ENCODE peak calls at places on chromosomes 13 and 19, in four cellular contexts. I is left ventricle myocardium inferior; W is heart right ventricle; U is CD8-positive, alpha-beta T cell. O is an unnamed sample. For H3K4me1, the result is how much of the 10 kb centered on the place peaks cover.

GRCh38 chr13:67221630-67222226 is 8.4 kb downstream of the PCDH9 start:
- DNase-seq in U (no peak), W (no peak), I (no peak), O (no peak)

GRCh38 chr19:28426902-28427232 is 786.1 kb downstream of the UQCRFS1 start:
- DNase-seq in U (no peak), W (no peak), I (no peak), O (no peak)

GRCh38 chr13:25037057-25037813 is 58.7 kb upstream of the PABPC3 start:
- DNase-seq in I (no peak), U (peak), W (peak), O (peak)

GRCh38 chr13:39818953-39819352 is 163.5 kb downstream of the COG6 start:
- DNase-seq in U (no peak), I (no peak), W (no peak), O (no peak)

GRCh38 chr13:29474991-29475390 is 120.5 kb downstream of the SLC7A1 start:
- DNase-seq in U (no peak), I (no peak), W (no peak), O (no peak)

GRCh38 chr13:29509999-29510586 is 85.4 kb downstream of the SLC7A1 start:
- DNase-seq in W (no peak), U (no peak), I (no peak), O (no peak)

GRCh38 chr19:40691421-40692211 is 1.2 kb upstream of the NUMBL start:
- DNase-seq in U (no peak), I (no peak), W (no peak), O (no peak)

GRCh38 chr13:52159159-52159982 is at the start of gene NEK3:
- DNase-seq in U (peak), I (peak), W (peak), O (peak)

GRCh38 chr13:45278096-45278645 is 62.8 kb downstream of the TPT1 start:
- DNase-seq in W (no peak), I (no peak), U (no peak), O (no peak)

GRCh38 chr13:114099918-114100445 is 32.4 kb downstream of the RASA3 start:
- DNase-seq in U (peak), W (no peak), I (no peak), O (no peak)

GRCh38 chr19:47518139-47518538 is 3.3 kb upstream of the NAPA start:
- DNase-seq in I (no peak), U (peak), W (no peak), O (no peak)

GRCh38 chr13:48263196-48263595 is 30.2 kb downstream of the ITM2B start:
- DNase-seq in W (no peak), U (no peak), I (no peak), O (no peak)

GRCh38 chr13:40175639-40176038 is 490.8 kb downstream of the FOXO1 start:
- DNase-seq in W (no peak), U (no peak), I (no peak), O (no peak)

GRCh38 chr19:3225677-3226093 is 1.2 kb downstream of the CELF5 start:
- DNase-seq in W (no peak), U (no peak), I (no peak), O (no peak)
- H3K4me3 ChIP-seq in W (no peak), U (no peak), I (no peak), O (no peak)

DNA sequence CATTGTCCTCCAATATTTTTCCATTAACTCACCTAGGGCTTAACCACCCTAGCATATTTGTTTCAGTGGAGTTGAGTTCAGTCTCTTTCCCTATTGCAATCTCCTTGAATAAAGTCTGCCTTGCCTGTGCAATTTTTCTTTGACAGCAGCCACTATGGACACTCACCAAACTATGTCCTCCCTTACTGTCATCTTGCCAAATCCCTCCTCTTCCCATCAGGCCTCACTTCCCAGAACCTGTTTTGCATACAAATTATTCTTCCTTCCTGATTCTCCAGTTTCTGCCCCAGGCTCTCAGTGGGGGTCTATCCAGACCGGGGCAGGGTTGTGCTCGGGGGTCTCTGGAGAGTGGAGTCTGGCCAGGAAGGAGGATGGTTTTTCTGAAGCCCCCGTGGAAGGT is 2.2 kb upstream of the LYPD5 start:
- DNase-seq in U (no peak), I (no peak), W (no peak), O (no peak)
- H3K27ac ChIP-seq in U (no peak), I (no peak), W (no peak), O (no peak)

GRCh38 chr13:113074401-113074800 is 31.2 kb upstream of the F7 start:
- DNase-seq in W (no peak), U (no peak), I (no peak), O (no peak)
- H3K4me1 ChIP-seq in W (under half), U (under half), I (under half), O (under half)

DNA sequence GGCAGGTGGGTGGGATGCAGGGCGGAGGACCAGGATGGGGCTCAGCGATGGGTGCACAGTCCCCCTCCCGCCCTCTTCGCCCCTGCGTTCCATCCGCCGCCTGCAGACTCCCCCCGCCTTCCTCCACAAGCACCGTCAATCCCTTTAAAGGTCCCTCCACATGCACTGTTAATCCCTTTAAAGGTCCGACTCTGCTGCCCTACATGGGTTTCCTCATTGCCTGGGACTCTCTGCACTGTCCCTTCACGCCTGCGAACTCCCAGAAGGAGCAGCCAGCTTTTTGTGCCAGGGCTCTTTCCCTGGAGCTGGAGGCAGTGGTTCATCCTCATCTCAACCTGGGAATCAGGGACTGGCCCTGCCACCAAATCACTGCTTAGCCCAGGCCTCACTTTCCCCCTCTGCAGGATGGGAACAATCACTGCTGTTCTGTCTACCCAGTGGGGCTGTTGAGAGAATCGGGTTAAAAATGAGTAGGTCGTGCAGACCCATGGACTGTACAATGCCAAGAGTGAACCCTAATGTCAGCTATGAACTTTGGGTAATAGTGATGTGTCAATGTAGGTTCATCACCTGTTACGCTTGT is 20.4 kb downstream of the ZNF574 start:
- DNase-seq in U (no peak), W (no peak), I (no peak), O (no peak)
- H3K4me3 ChIP-seq in U (no peak), W (no peak), I (no peak), O (no peak)

DNA sequence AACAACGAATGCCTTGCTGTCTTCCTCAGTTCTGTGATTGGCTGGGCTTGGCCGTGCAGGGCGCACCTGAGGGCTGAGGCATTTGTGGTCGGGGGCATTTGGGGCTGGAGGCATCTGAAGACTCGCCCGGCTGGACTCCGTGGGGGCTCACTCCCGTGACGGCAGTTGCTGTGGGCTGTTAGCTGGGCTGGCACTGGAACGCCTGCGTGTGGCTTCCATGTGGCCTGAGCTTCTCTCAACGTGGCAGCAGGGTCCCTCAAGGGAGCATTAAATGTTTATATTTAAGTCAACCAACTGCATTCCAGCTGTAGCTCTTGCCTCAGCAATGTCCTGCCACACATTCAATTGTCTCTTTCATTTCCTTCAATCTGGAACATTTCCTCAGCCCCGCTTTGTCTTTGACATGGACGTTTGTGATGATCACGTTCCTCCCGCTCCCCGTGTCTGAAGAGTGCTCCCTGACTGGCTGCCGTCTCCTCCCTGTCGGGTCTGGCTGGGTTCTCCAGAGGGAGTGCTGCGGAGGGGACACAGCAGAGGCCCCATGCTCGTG is 21.0 kb downstream of the CCDC8 start:
- DNase-seq in U (no peak), I (no peak), W (no peak), O (no peak)
- H3K27ac ChIP-seq in U (no peak), I (no peak), W (no peak), O (no peak)

GRCh38 chr13:85512421-85512820 is 286.8 kb downstream of the SLITRK6 start:
- DNase-seq in I (no peak), U (no peak), W (no peak), O (no peak)

GRCh38 chr13:85503797-85504196 is 295.4 kb downstream of the SLITRK6 start:
- DNase-seq in U (no peak), W (no peak), I (no peak), O (no peak)

GRCh38 chr13:85509512-85509911 is 289.7 kb downstream of the SLITRK6 start:
- DNase-seq in I (no peak), U (no peak), W (no peak), O (no peak)

GRCh38 chr13:85508683-85509329 is 290.4 kb downstream of the SLITRK6 start:
- DNase-seq in I (no peak), W (no peak), U (no peak), O (no peak)
- H3K4me1 ChIP-seq in I (under half), W (under half), U (under half), O (under half)

GRCh38 chr13:28421674-28422410 is 73.1 kb downstream of the FLT1 start:
- DNase-seq in W (no peak), U (no peak), I (no peak), O (no peak)
- H3K4me3 ChIP-seq in W (no peak), U (no peak), I (no peak), O (no peak)

GRCh38 chr19:10104665-10105221 is 1.4 kb upstream of the PPAN start:
- DNase-seq in U (peak), I (no peak), W (no peak), O (peak)

GRCh38 chr19:10105241-10106099 is 692 bp upstream of the PPAN start:
- DNase-seq in W (no peak), I (no peak), U (peak), O (peak)

GRCh38 chr19:10104130-10104513 is 1.6 kb upstream of the ANGPTL6 start:
- DNase-seq in I (no peak), W (no peak), U (no peak), O (no peak)

GRCh38 chr19:10100163-10100785 is 2.2 kb downstream of the ANGPTL6 start:
- DNase-seq in U (no peak), W (no peak), I (no peak), O (no peak)

GRCh38 chr19:10102787-10103236 is 334 bp upstream of the ANGPTL6 start:
- DNase-seq in W (no peak), U (no peak), I (no peak), O (no peak)
- H3K27ac ChIP-seq in W (peak), U (peak), I (no peak), O (peak)

DNA sequence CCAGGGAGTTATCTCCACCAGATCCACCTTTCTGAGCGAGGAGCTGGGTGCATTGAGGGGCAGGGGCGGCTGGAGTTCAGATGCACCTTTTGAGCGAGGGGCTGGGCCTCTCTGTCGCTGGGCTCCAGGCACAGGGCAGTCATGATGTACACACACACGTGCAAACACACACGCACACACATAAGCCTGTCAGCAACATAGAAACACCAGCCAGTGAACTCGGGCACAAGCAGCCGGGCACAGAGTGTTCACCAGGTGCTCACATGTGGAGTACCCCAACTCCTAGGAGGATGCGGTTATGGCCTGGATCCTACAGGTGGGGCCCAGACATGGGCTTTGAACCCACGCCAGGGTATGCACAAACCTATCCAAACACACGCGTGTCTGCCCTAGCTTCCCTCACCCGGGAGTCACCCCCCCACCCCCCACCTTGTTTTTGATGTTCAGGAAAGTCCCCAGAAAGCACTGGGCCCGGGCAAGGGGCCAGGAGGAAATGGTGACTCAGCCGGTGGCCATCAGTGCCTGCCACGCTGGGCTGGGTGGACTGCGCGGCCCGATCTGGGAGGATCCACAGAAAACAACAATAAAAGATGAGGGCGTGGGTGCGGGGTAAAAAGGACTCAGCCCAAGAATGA is 13.3 kb downstream of the ARRDC2 start:
- DNase-seq in I (peak), W (peak), U (peak), O (no peak)
- H3K4me1 ChIP-seq in I (half or more), W (half or more), U (half or more), O (half or more)

DNA sequence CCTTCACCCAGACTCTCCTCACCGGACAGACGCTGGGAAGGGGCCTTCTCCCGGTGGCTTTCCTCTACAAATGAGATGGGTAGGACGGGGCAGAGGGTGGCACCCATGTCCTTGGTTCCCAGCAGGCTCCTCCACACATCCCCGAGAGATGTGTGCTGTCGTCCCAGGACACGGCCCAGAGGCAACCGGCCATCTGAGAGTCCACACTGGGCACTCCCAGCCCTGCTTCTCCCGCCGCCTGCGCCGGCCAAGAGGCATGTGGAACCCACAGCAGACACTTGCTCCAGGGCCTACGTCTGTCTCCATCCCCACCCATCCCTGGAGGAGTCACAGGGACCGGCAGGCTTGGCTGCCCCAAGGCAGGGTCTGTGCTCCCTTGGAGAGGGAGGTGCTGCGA is 179.9 kb downstream of the KDM4B start:
- DNase-seq in I (peak), W (no peak), U (no peak), O (no peak)
- H3K4me3 ChIP-seq in I (no peak), W (no peak), U (no peak), O (no peak)